ENCODE peak calls at places on chromosomes 16 and 17, in five cellular contexts. One of them, this sample, is unnamed.

GRCh38 chr16:60031751-60032150 is 1297.6 kb upstream of the GOT2 start:
- DNase-seq in GM23248: no peak
- DNase-seq in GM23338: no peak
- DNase-seq in neural progenitor cell: no peak
- DNase-seq in PC-3: no peak
- DNase-seq in this sample: no peak

GRCh38 chr17:4968166-4968915 is 724 bp upstream of the SPAG7 start:
- DNase-seq in GM23248: peak
- DNase-seq in GM23338: peak
- DNase-seq in neural progenitor cell: peak
- DNase-seq in PC-3: no peak
- DNase-seq in this sample: no peak

GRCh38 chr16:17368511-17368910 is 102.2 kb downstream of the XYLT1 start:
- DNase-seq in GM23248: no peak
- DNase-seq in GM23338: no peak
- DNase-seq in neural progenitor cell: no peak
- DNase-seq in PC-3: no peak
- DNase-seq in this sample: no peak

GRCh38 chr16:27819881-27820610 is 243.5 kb downstream of the GSG1L start:
- DNase-seq in GM23248: no peak
- DNase-seq in GM23338: no peak
- DNase-seq in neural progenitor cell: no peak
- DNase-seq in PC-3: no peak
- DNase-seq in this sample: no peak

GRCh38 chr16:14106457-14106856 is 35.3 kb downstream of the MRTFB start:
- DNase-seq in GM23248: no peak
- DNase-seq in GM23338: no peak
- DNase-seq in neural progenitor cell: no peak
- DNase-seq in PC-3: no peak
- DNase-seq in this sample: no peak

GRCh38 chr16:21218135-21218534 is 6.8 kb upstream of the ZP2 start:
- DNase-seq in GM23248: no peak
- DNase-seq in GM23338: no peak
- DNase-seq in neural progenitor cell: no peak
- DNase-seq in PC-3: no peak
- DNase-seq in this sample: no peak

GRCh38 chr16:47939690-47940089 is 216.1 kb downstream of the ABCC12 start:
- DNase-seq in GM23248: no peak
- DNase-seq in GM23338: no peak
- DNase-seq in neural progenitor cell: no peak
- DNase-seq in PC-3: peak
- DNase-seq in this sample: peak

GRCh38 chr16:52580488-52580887 is 33.5 kb upstream of the TOX3 start:
- DNase-seq in GM23248: no peak
- DNase-seq in GM23338: no peak
- DNase-seq in neural progenitor cell: no peak
- DNase-seq in PC-3: no peak
- DNase-seq in this sample: no peak

GRCh38 chr17:58344047-58344790 is 7.8 kb downstream of the SUPT4H1 start:
- DNase-seq in GM23248: no peak
- DNase-seq in GM23338: no peak
- DNase-seq in neural progenitor cell: no peak
- DNase-seq in PC-3: no peak
- DNase-seq in this sample: peak

GRCh38 chr16:74999208-74999682 is 421 bp downstream of the ZNRF1 start:
- DNase-seq in GM23248: peak
- DNase-seq in GM23338: peak
- DNase-seq in neural progenitor cell: no peak
- DNase-seq in PC-3: no peak
- DNase-seq in this sample: no peak

GRCh38 chr16:84190731-84191388 is at the start of gene ADAD2:
- DNase-seq in GM23248: no peak
- DNase-seq in GM23338: peak
- DNase-seq in neural progenitor cell: no peak
- DNase-seq in PC-3: no peak
- DNase-seq in this sample: no peak

GRCh38 chr16:4935231-4935855 is 1.6 kb downstream of the PPL start:
- DNase-seq in GM23248: peak
- DNase-seq in GM23338: no peak
- DNase-seq in neural progenitor cell: no peak
- DNase-seq in PC-3: no peak
- DNase-seq in this sample: no peak

GRCh38 chr16:56549744-56550385 is 15.0 kb upstream of the MT4 start:
- DNase-seq in GM23248: peak
- DNase-seq in GM23338: no peak
- DNase-seq in neural progenitor cell: no peak
- DNase-seq in PC-3: peak
- DNase-seq in this sample: no peak

GRCh38 chr17:82803606-82804005 is 36.2 kb downstream of the ZNF750 start:
- DNase-seq in GM23248: no peak
- DNase-seq in GM23338: no peak
- DNase-seq in neural progenitor cell: no peak
- DNase-seq in PC-3: no peak
- DNase-seq in this sample: no peak

GRCh38 chr17:82800885-82801284 is 38.9 kb downstream of the ZNF750 start:
- DNase-seq in GM23248: no peak
- DNase-seq in GM23338: no peak
- DNase-seq in neural progenitor cell: no peak
- DNase-seq in PC-3: no peak
- DNase-seq in this sample: no peak

GRCh38 chr17:82801377-82801970 is 38.3 kb downstream of the ZNF750 start:
- DNase-seq in GM23248: no peak
- DNase-seq in GM23338: no peak
- DNase-seq in neural progenitor cell: no peak
- DNase-seq in PC-3: no peak
- DNase-seq in this sample: no peak

GRCh38 chr17:82803185-82803584 is 36.6 kb downstream of the ZNF750 start:
- DNase-seq in GM23248: no peak
- DNase-seq in GM23338: no peak
- DNase-seq in neural progenitor cell: no peak
- DNase-seq in PC-3: no peak
- DNase-seq in this sample: no peak

GRCh38 chr17:82802141-82802540 is 37.7 kb downstream of the ZNF750 start:
- DNase-seq in GM23248: peak
- DNase-seq in GM23338: no peak
- DNase-seq in neural progenitor cell: no peak
- DNase-seq in PC-3: no peak
- DNase-seq in this sample: no peak
- H3K4me3 ChIP-seq in GM23248: peak
- H3K4me3 ChIP-seq in GM23338: no peak
- H3K4me3 ChIP-seq in neural progenitor cell: no peak
- H3K4me3 ChIP-seq in PC-3: no peak
- H3K4me3 ChIP-seq in this sample: no peak

DNA sequence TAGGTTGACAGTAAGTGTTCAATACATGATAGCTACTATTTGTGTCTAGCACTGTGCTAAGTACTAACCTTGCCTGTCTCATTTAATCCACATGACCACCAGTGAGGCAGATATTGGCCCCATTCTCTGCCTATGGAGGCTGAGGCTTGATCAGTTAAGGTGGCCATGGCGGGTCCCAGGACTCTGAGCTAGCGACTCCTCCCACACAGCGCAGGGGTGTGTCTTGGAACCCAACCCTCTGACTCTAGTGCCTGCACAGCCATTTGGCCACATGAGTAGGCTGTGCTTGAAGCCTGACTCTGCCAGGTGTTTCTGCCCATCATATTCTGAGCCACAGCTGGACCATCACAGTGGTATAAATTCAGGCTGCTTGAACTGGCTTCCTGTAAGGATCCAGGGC is 6.4 kb downstream of the NHERF1 start:
- DNase-seq in GM23248: no peak
- DNase-seq in GM23338: no peak
- DNase-seq in neural progenitor cell: no peak
- DNase-seq in PC-3: no peak
- DNase-seq in this sample: peak
- H3K27ac ChIP-seq in GM23248: no peak
- H3K27ac ChIP-seq in GM23338: no peak
- H3K27ac ChIP-seq in neural progenitor cell: no peak
- H3K27ac ChIP-seq in PC-3: no peak
- H3K27ac ChIP-seq in this sample: peak

GRCh38 chr17:79519601-79520000 is 91.2 kb downstream of the RBFOX3 start:
- DNase-seq in GM23248: no peak
- DNase-seq in GM23338: no peak
- DNase-seq in neural progenitor cell: no peak
- DNase-seq in PC-3: no peak
- DNase-seq in this sample: no peak
- TF ChIP-seq EZH2phosphoT487 in GM23248: no peak
- TF ChIP-seq EZH2phosphoT487 in GM23338: no peak
- TF ChIP-seq EZH2phosphoT487 in neural progenitor cell: no peak
- TF ChIP-seq EZH2phosphoT487 in PC-3: no peak
- TF ChIP-seq EZH2phosphoT487 in this sample: no peak

GRCh38 chr16:19118938-19119431 is 5.2 kb downstream of the ITPRIPL2 start:
- DNase-seq in GM23248: peak
- DNase-seq in GM23338: no peak
- DNase-seq in neural progenitor cell: no peak
- DNase-seq in PC-3: peak
- DNase-seq in this sample: no peak
- H3K4me3 ChIP-seq in GM23248: peak
- H3K4me3 ChIP-seq in GM23338: no peak
- H3K4me3 ChIP-seq in neural progenitor cell: no peak
- H3K4me3 ChIP-seq in PC-3: peak
- H3K4me3 ChIP-seq in this sample: peak

GRCh38 chr16:31092330-31092729 is 2.3 kb downstream of the VKORC1 start:
- DNase-seq in GM23248: peak
- DNase-seq in GM23338: no peak
- DNase-seq in neural progenitor cell: no peak
- DNase-seq in PC-3: no peak
- DNase-seq in this sample: no peak
- H3K27ac ChIP-seq in GM23248: peak
- H3K27ac ChIP-seq in GM23338: no peak
- H3K27ac ChIP-seq in neural progenitor cell: no peak
- H3K27ac ChIP-seq in PC-3: no peak
- H3K27ac ChIP-seq in this sample: no peak

DNA sequence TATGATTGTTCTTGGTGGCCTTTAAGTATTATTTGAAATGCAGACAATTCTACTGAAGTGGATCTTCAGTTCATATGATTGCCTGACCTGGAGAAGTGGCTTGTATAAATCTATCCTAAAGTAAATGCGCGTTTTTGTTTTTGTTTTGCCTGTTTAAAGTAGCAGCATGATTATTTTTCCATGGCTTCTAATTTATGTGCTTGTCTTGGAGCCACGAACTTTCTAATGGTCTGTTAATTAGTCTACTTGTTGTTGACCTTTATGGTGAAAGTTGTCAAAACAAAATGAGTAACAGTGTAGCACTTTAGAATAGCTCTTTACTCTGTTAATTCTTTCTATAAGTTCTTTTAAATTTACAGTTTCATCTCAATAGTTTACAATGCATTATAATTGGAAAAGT is 1.7 kb downstream of the PRKAR1A start:
- DNase-seq in GM23248: no peak
- DNase-seq in GM23338: no peak
- DNase-seq in neural progenitor cell: no peak
- DNase-seq in PC-3: no peak
- DNase-seq in this sample: no peak
- TF ChIP-seq EZH2phosphoT487 in GM23248: no peak
- TF ChIP-seq EZH2phosphoT487 in GM23338: no peak
- TF ChIP-seq EZH2phosphoT487 in neural progenitor cell: no peak
- TF ChIP-seq EZH2phosphoT487 in PC-3: no peak
- TF ChIP-seq EZH2phosphoT487 in this sample: no peak